ENCODE peak calls at places on chromosomes 3 and 15, in five cellular contexts. O is choroid plexus epithelial cell, J is progenitor cell of endocrine pancreas, K is fibroblast of mammary gland, I is WERI-Rb-1. L is an unnamed sample.

GRCh38 chr3:172678068-172678467 is 32.8 kb downstream of the NCEH1 start:
- DNase-seq in O (no peak), J (no peak), K (no peak), I (no peak), L (no peak)

GRCh38 chr3:124381565-124382333 is 348.5 kb upstream of the UMPS start:
- DNase-seq in O (no peak), J (no peak), K (no peak), I (no peak), L (no peak)

GRCh38 chr3:172848910-172849309 is 98.4 kb downstream of the ECT2 start:
- DNase-seq in O (peak), J (no peak), K (peak), I (no peak), L (no peak)

GRCh38 chr3:72214065-72215048 is 429.4 kb upstream of the PROK2 start:
- DNase-seq in O (no peak), J (no peak), K (no peak), I (no peak), L (no peak)

GRCh38 chr3:168622795-168623194 is 527.1 kb upstream of the GOLIM4 start:
- DNase-seq in O (no peak), J (no peak), K (no peak), I (no peak), L (no peak)

GRCh38 chr3:185046623-185047022 is 106.2 kb downstream of the C3orf70 start:
- DNase-seq in O (no peak), J (no peak), K (no peak), I (no peak), L (no peak)

GRCh38 chr3:45647148-45647619 is 42.0 kb upstream of the SACM1L start:
- DNase-seq in O (peak), J (no peak), K (peak), I (no peak), L (no peak)

GRCh38 chr15:98668566-98669308 is 20.4 kb downstream of the IGF1R start:
- DNase-seq in O (peak), J (no peak), K (peak), I (peak), L (no peak)

GRCh38 chr3:45489730-45490309 is 101.4 kb downstream of the LARS2 start:
- DNase-seq in O (no peak), J (no peak), K (no peak), I (no peak), L (no peak)

GRCh38 chr3:189701934-189702693 is 70.9 kb downstream of the TP63 start:
- DNase-seq in O (no peak), J (no peak), K (no peak), I (no peak), L (no peak)

GRCh38 chr3:55489804-55490132 is 2.7 kb upstream of the WNT5A start:
- DNase-seq in O (no peak), J (no peak), K (no peak), I (no peak), L (peak)

GRCh38 chr3:120438971-120439370 is 11.8 kb downstream of the FSTL1 start:
- DNase-seq in O (peak), J (no peak), K (peak), I (peak), L (no peak)

GRCh38 chr15:62999178-62999577 is 43.4 kb upstream of the TPM1 start:
- DNase-seq in O (no peak), J (no peak), K (no peak), I (no peak), L (no peak)
- TF ChIP-seq CTCF in O (no peak), J (no peak), K (no peak), I (no peak), L (no peak)

DNA sequence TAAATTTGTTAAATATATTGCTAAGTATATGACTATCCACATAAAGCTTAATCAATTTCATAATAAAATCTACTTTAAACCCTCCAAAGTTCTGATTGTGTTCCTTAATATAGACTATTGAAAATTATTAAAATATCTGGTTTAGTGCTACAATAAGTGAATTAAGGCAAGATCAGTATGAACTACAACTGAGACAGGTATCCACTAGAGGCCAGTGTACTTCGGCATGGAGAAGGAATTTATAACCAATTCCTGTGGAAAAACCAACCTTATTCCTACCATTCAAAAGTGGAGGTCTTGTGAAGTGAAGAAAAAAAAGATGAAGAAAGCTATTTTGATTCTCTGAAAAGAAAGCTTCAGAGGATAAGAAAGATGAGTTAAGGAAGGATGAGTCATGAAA is 237.7 kb downstream of the SUCLG2 start:
- DNase-seq in O (peak), J (no peak), K (peak), I (no peak), L (no peak)
- TF ChIP-seq CTCF in O (peak), J (peak), K (peak), I (no peak), L (no peak)

GRCh38 chr3:58492385-58492970 is 582 bp downstream of the KCTD6 start:
- DNase-seq in O (no peak), J (no peak), K (no peak), I (no peak), L (no peak)

GRCh38 chr3:58496206-58496605 is 4.3 kb downstream of the KCTD6 start:
- DNase-seq in O (no peak), J (no peak), K (no peak), I (peak), L (no peak)

GRCh38 chr3:58491506-58492384 is at the start of gene KCTD6:
- DNase-seq in O (peak), J (peak), K (peak), I (peak), L (peak)

GRCh38 chr3:58495101-58495500 is 3.2 kb downstream of the KCTD6 start:
- DNase-seq in O (no peak), J (no peak), K (peak), I (no peak), L (no peak)

GRCh38 chr3:58494107-58494506 is 2.2 kb downstream of the KCTD6 start:
- DNase-seq in O (no peak), J (no peak), K (no peak), I (no peak), L (no peak)
- TF ChIP-seq CTCF in O (no peak), J (no peak), K (no peak), I (no peak), L (no peak)

GRCh38 chr3:100602506-100603444 is 6.6 kb upstream of the ADGRG7 start:
- DNase-seq in O (peak), J (no peak), K (peak), I (no peak), L (no peak)
- TF ChIP-seq CTCF in O (no peak), J (no peak), K (no peak), I (no peak), L (no peak)

DNA sequence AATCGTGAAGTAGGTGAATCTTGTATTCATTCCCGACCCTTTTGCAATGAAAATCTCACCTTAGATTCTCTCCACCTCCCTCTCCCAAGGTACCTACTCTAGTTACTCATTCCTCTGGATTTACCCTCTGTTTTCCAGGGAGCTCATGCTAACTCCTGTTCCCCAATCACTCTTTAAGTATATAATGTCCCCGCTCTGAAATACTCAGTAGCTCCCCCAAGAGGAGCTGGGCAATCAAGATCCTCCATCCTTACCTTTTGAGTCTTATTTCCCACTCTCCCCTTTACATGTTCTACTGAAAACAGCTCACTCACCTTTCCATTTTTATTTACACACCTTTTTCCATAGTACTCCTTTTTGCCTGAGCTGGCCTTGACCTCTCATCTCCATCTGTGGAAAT is 599.9 kb downstream of the RBMS3 start:
- DNase-seq in O (no peak), J (no peak), K (no peak), I (no peak), L (no peak)
- TF ChIP-seq CTCF in O (no peak), J (no peak), K (no peak), I (no peak), L (no peak)

GRCh38 chr15:33160054-33160453 is 34.5 kb downstream of the FMN1 start:
- DNase-seq in O (no peak), J (no peak), K (no peak), I (no peak), L (no peak)
- TF ChIP-seq CTCF in O (peak), J (no peak), K (peak), I (peak), L (peak)

GRCh38 chr3:52481819-52482521 is 13.2 kb upstream of the STAB1 start:
- DNase-seq in O (peak), J (no peak), K (peak), I (peak), L (peak)
- TF ChIP-seq CTCF in O (peak), J (peak), K (peak), I (peak), L (peak)

DNA sequence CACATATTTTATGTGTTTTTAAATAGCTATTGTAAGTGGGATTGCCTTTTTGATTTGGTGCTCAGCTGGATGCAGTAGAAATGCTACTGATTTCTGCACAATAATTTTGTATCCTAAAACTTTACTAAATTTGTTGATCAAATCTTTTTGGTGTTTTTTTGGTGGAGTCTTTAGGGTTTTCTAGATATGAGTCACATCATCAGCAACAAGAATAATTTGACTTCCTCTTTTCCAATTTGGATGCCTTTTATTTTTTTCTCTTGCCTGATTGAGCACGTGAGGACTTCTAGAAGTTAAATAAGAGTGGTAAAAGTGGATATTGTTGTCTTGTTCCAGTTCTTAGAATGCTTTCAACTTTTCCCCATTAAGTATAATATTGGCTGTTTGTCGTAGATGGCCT is 51.3 kb downstream of the TLNRD1 start:
- DNase-seq in O (no peak), J (no peak), K (no peak), I (no peak), L (no peak)
- TF ChIP-seq CTCF in O (no peak), J (no peak), K (no peak), I (no peak), L (no peak)